ENCODE peak calls at places on chromosomes 1 and 21, in four cellular contexts. One of them, this sample, is unnamed.

GRCh38 chr1:99429754-99430153 is 165.5 kb downstream of the PLPPR4 start:
- DNase-seq in foreskin keratinocyte: no peak
- DNase-seq in left ventricle myocardium inferior: no peak
- DNase-seq in PC-3: no peak
- DNase-seq in this sample: no peak

GRCh38 chr1:91564888-91565700 is 64.4 kb downstream of the CDC7 start:
- DNase-seq in PC-3: no peak
- DNase-seq in left ventricle myocardium inferior: no peak
- DNase-seq in foreskin keratinocyte: peak
- DNase-seq in this sample: no peak

GRCh38 chr21:45607021-45607921 is 36.3 kb upstream of the PCBP3 start:
- DNase-seq in left ventricle myocardium inferior: no peak
- DNase-seq in foreskin keratinocyte: peak
- DNase-seq in PC-3: peak
- DNase-seq in this sample: no peak

GRCh38 chr21:38477241-38477640 is 21.0 kb downstream of the ERG start:
- DNase-seq in PC-3: no peak
- DNase-seq in left ventricle myocardium inferior: no peak
- DNase-seq in foreskin keratinocyte: no peak
- DNase-seq in this sample: no peak

GRCh38 chr21:17527240-17527639 is 14.4 kb downstream of the CXADR start:
- DNase-seq in left ventricle myocardium inferior: no peak
- DNase-seq in foreskin keratinocyte: peak
- DNase-seq in PC-3: peak
- DNase-seq in this sample: no peak

GRCh38 chr1:234763910-234764309 is 153.9 kb upstream of the IRF2BP2 start:
- DNase-seq in foreskin keratinocyte: no peak
- DNase-seq in PC-3: no peak
- DNase-seq in left ventricle myocardium inferior: no peak
- DNase-seq in this sample: no peak

GRCh38 chr1:96416111-96416595 is 305.4 kb upstream of the PTBP2 start:
- DNase-seq in left ventricle myocardium inferior: peak
- DNase-seq in foreskin keratinocyte: peak
- DNase-seq in PC-3: peak
- DNase-seq in this sample: no peak

GRCh38 chr1:63920154-63921117 is 146.6 kb downstream of the ROR1 start:
- DNase-seq in PC-3: peak
- DNase-seq in foreskin keratinocyte: peak
- DNase-seq in left ventricle myocardium inferior: no peak
- DNase-seq in this sample: no peak

GRCh38 chr1:70156529-70157120 is 48.8 kb downstream of the LRRC40 start:
- DNase-seq in PC-3: peak
- DNase-seq in left ventricle myocardium inferior: no peak
- DNase-seq in foreskin keratinocyte: peak
- DNase-seq in this sample: no peak

GRCh38 chr1:24850353-24850905 is 79.6 kb downstream of the RUNX3 start:
- DNase-seq in PC-3: no peak
- DNase-seq in left ventricle myocardium inferior: no peak
- DNase-seq in foreskin keratinocyte: no peak
- DNase-seq in this sample: no peak

GRCh38 chr1:19033926-19034680 is 77.6 kb upstream of the IFFO2 start:
- DNase-seq in PC-3: peak
- DNase-seq in foreskin keratinocyte: peak
- DNase-seq in left ventricle myocardium inferior: no peak
- DNase-seq in this sample: no peak

GRCh38 chr1:172381981-172382380 is 38.5 kb upstream of the C1orf105 start:
- DNase-seq in left ventricle myocardium inferior: no peak
- DNase-seq in PC-3: no peak
- DNase-seq in foreskin keratinocyte: no peak
- DNase-seq in this sample: no peak

GRCh38 chr1:6330410-6330827 is 63.1 kb downstream of the ACOT7 start:
- DNase-seq in left ventricle myocardium inferior: no peak
- DNase-seq in PC-3: no peak
- DNase-seq in foreskin keratinocyte: peak
- DNase-seq in this sample: no peak

GRCh38 chr1:111789077-111789476 is 33.4 kb downstream of the DDX20 start:
- DNase-seq in foreskin keratinocyte: no peak
- DNase-seq in PC-3: no peak
- DNase-seq in left ventricle myocardium inferior: no peak
- DNase-seq in this sample: no peak

GRCh38 chr1:157030728-157031127 is 14.8 kb downstream of the ARHGEF11 start:
- DNase-seq in PC-3: no peak
- DNase-seq in left ventricle myocardium inferior: no peak
- DNase-seq in foreskin keratinocyte: no peak
- DNase-seq in this sample: no peak

GRCh38 chr1:31483012-31483946 is 70.3 kb downstream of the SERINC2 start:
- DNase-seq in foreskin keratinocyte: peak
- DNase-seq in left ventricle myocardium inferior: no peak
- DNase-seq in PC-3: no peak
- DNase-seq in this sample: peak

GRCh38 chr1:195462152-195462551 is 1146.1 kb downstream of the KCNT2 start:
- DNase-seq in PC-3: no peak
- DNase-seq in foreskin keratinocyte: no peak
- DNase-seq in left ventricle myocardium inferior: no peak
- DNase-seq in this sample: no peak

GRCh38 chr1:108826081-108826635 is 30.7 kb downstream of the AKNAD1 start:
- DNase-seq in foreskin keratinocyte: peak
- DNase-seq in PC-3: no peak
- DNase-seq in left ventricle myocardium inferior: no peak
- DNase-seq in this sample: no peak

GRCh38 chr1:109803901-109804331 is 40.2 kb upstream of the EPS8L3 start:
- DNase-seq in left ventricle myocardium inferior: no peak
- DNase-seq in PC-3: no peak
- DNase-seq in foreskin keratinocyte: no peak
- DNase-seq in this sample: no peak

GRCh38 chr1:66623812-66624211 is 89.9 kb downstream of the SGIP1 start:
- DNase-seq in PC-3: peak
- DNase-seq in foreskin keratinocyte: no peak
- DNase-seq in left ventricle myocardium inferior: no peak
- DNase-seq in this sample: no peak

GRCh38 chr1:24123611-24124010 is 11.7 kb upstream of the MYOM3 start:
- DNase-seq in PC-3: no peak
- DNase-seq in left ventricle myocardium inferior: no peak
- DNase-seq in foreskin keratinocyte: no peak
- DNase-seq in this sample: no peak

GRCh38 chr1:179310721-179311120 is 17.1 kb downstream of the SOAT1 start:
- DNase-seq in foreskin keratinocyte: peak
- DNase-seq in left ventricle myocardium inferior: no peak
- DNase-seq in PC-3: peak
- DNase-seq in this sample: no peak

GRCh38 chr1:94143809-94144176 is 22.8 kb upstream of the ABCA4 start:
- DNase-seq in PC-3: no peak
- DNase-seq in foreskin keratinocyte: no peak
- DNase-seq in left ventricle myocardium inferior: no peak
- DNase-seq in this sample: no peak

GRCh38 chr1:81155131-81155530 is 645.6 kb upstream of the ADGRL2 start:
- DNase-seq in left ventricle myocardium inferior: no peak
- DNase-seq in PC-3: no peak
- DNase-seq in foreskin keratinocyte: no peak
- DNase-seq in this sample: no peak

GRCh38 chr1:226985239-226985838 is 45.2 kb downstream of the COQ8A start:
- DNase-seq in foreskin keratinocyte: no peak
- DNase-seq in PC-3: no peak
- DNase-seq in left ventricle myocardium inferior: no peak
- DNase-seq in this sample: no peak

GRCh38 chr1:26403656-26404055 is 7.0 kb upstream of the LIN28A start:
- DNase-seq in left ventricle myocardium inferior: no peak
- DNase-seq in PC-3: no peak
- DNase-seq in foreskin keratinocyte: no peak
- DNase-seq in this sample: no peak

GRCh38 chr21:42041711-42042110 is 29.4 kb upstream of the UMODL1 start:
- DNase-seq in left ventricle myocardium inferior: no peak
- DNase-seq in PC-3: no peak
- DNase-seq in foreskin keratinocyte: no peak
- DNase-seq in this sample: no peak

GRCh38 chr1:25216123-25216522 is 16.2 kb downstream of the SYF2 start:
- DNase-seq in foreskin keratinocyte: no peak
- DNase-seq in PC-3: no peak
- DNase-seq in left ventricle myocardium inferior: no peak
- DNase-seq in this sample: no peak

GRCh38 chr21:45768011-45768740 is 124.7 kb downstream of the PCBP3 start:
- DNase-seq in PC-3: no peak
- DNase-seq in left ventricle myocardium inferior: no peak
- DNase-seq in foreskin keratinocyte: no peak
- DNase-seq in this sample: no peak

GRCh38 chr1:242129103-242129502 is 130.2 kb upstream of the MAP1LC3C start:
- DNase-seq in PC-3: peak
- DNase-seq in left ventricle myocardium inferior: no peak
- DNase-seq in foreskin keratinocyte: peak
- DNase-seq in this sample: peak
- TF ChIP-seq CTCF in PC-3: peak
- TF ChIP-seq CTCF in left ventricle myocardium inferior: no peak
- TF ChIP-seq CTCF in foreskin keratinocyte: peak
- TF ChIP-seq CTCF in this sample: peak

GRCh38 chr1:155001688-155002474 is 721 bp upstream of the ZBTB7B start:
- DNase-seq in foreskin keratinocyte: peak
- DNase-seq in PC-3: peak
- DNase-seq in left ventricle myocardium inferior: peak
- DNase-seq in this sample: peak
- TF ChIP-seq CTCF in foreskin keratinocyte: peak
- TF ChIP-seq CTCF in PC-3: peak
- TF ChIP-seq CTCF in left ventricle myocardium inferior: peak
- TF ChIP-seq CTCF in this sample: peak

GRCh38 chr1:68204965-68205630 is 27.2 kb downstream of the WLS start:
- DNase-seq in left ventricle myocardium inferior: no peak
- DNase-seq in foreskin keratinocyte: no peak
- DNase-seq in PC-3: peak
- DNase-seq in this sample: no peak
- TF ChIP-seq CTCF in left ventricle myocardium inferior: peak
- TF ChIP-seq CTCF in foreskin keratinocyte: peak
- TF ChIP-seq CTCF in PC-3: no peak
- TF ChIP-seq CTCF in this sample: no peak

DNA sequence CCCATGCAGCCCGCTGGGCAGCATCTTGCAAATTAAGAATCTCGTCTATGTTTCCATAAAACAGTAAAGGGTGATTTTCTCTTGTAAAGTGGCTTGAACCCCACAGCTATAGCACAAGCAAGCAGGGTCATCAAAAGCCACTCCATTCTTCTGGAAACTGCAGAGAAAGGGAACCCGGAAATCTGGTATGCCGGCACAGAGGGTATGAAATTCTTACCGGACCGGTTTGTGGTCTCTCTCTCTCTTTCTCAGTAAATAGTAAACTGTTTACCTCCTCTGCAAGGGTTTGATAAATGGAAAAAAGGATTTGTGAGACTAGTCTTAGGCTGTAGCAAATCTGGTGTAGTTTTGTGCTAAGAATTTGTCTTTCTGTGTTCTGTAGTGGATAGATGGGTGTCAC is 2.7 kb upstream of the ADSS2 start:
- DNase-seq in foreskin keratinocyte: no peak
- DNase-seq in PC-3: no peak
- DNase-seq in left ventricle myocardium inferior: no peak
- DNase-seq in this sample: no peak
- TF ChIP-seq CTCF in foreskin keratinocyte: no peak
- TF ChIP-seq CTCF in PC-3: no peak
- TF ChIP-seq CTCF in left ventricle myocardium inferior: no peak
- TF ChIP-seq CTCF in this sample: no peak

GRCh38 chr1:39685071-39685470 is 6.2 kb downstream of the HPCAL4 start:
- DNase-seq in foreskin keratinocyte: no peak
- DNase-seq in left ventricle myocardium inferior: no peak
- DNase-seq in PC-3: no peak
- DNase-seq in this sample: no peak
- TF ChIP-seq CTCF in foreskin keratinocyte: no peak
- TF ChIP-seq CTCF in left ventricle myocardium inferior: no peak
- TF ChIP-seq CTCF in PC-3: no peak
- TF ChIP-seq CTCF in this sample: no peak

GRCh38 chr1:197619008-197619640 is 156.2 kb downstream of the DENND1B start:
- DNase-seq in foreskin keratinocyte: peak
- DNase-seq in PC-3: peak
- DNase-seq in left ventricle myocardium inferior: no peak
- DNase-seq in this sample: no peak
- TF ChIP-seq CTCF in foreskin keratinocyte: peak
- TF ChIP-seq CTCF in PC-3: peak
- TF ChIP-seq CTCF in left ventricle myocardium inferior: peak
- TF ChIP-seq CTCF in this sample: no peak

DNA sequence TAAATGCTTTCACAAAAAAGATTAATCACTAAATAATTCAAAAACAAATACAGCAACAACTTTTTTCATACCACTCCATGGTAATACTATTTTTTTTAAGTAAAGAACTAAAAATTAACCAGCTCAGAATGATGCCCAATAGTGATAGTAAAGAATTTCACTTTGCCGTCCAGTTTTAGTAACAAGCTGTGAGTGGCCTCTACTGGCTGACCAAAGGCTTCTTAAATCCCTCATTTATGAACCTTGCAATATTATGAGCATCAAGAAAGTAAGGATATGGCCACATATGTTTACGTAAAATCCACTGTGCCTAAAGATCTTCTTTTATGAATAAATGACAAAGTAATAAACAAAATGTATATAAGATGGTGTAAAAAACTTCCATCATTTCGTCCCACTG is 108.6 kb downstream of the GPATCH2 start:
- DNase-seq in PC-3: peak
- DNase-seq in left ventricle myocardium inferior: no peak
- DNase-seq in foreskin keratinocyte: no peak
- DNase-seq in this sample: no peak
- TF ChIP-seq CTCF in PC-3: peak
- TF ChIP-seq CTCF in left ventricle myocardium inferior: peak
- TF ChIP-seq CTCF in foreskin keratinocyte: no peak
- TF ChIP-seq CTCF in this sample: no peak

GRCh38 chr1:167258858-167259257 is 38.2 kb downstream of the POU2F1 start:
- DNase-seq in PC-3: no peak
- DNase-seq in foreskin keratinocyte: no peak
- DNase-seq in left ventricle myocardium inferior: no peak
- DNase-seq in this sample: no peak
- TF ChIP-seq CTCF in PC-3: no peak
- TF ChIP-seq CTCF in foreskin keratinocyte: no peak
- TF ChIP-seq CTCF in left ventricle myocardium inferior: no peak
- TF ChIP-seq CTCF in this sample: no peak

DNA sequence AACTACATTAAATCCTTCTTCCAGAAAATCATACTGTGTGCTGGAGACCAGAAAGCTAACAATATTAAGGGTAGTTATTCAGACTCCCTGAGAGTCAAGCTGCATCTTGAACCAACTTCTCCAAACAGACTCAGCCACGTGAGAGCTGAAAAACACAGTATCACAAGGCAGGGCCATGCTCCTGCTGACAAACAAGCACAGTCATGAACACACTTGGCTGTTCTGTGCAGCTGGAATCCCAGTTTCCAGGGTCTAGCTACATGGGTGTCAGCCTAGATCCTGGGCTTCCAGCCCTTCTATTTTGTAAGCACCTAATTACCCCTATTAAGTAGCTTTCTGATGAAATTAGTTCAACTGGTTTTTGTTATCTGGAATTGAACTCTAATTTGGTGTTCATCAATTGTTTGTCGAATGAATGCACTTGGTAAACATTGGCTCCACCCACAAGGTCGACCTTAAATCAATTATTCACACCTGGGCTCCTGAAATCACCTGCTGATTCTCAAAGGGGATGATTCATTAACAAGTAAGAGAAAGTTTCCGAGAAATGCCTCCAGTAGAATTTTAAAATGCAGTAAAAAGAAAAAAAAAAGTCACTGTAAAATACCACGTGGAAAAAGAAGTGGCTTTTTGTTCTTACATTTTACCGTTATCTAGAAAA is 179.3 kb downstream of the ZC3H11B start:
- DNase-seq in foreskin keratinocyte: no peak
- DNase-seq in left ventricle myocardium inferior: no peak
- DNase-seq in PC-3: no peak
- DNase-seq in this sample: no peak
- TF ChIP-seq CTCF in foreskin keratinocyte: no peak
- TF ChIP-seq CTCF in left ventricle myocardium inferior: no peak
- TF ChIP-seq CTCF in PC-3: no peak
- TF ChIP-seq CTCF in this sample: no peak

This sample was measured in GM13977.